ENCODE peak calls at places on chromosomes 12 and 14, in five cellular contexts. T is heart right ventricle, S is AG04450, K is astrocyte, B is RWPE2. P is an unnamed sample.

GRCh38 chr12:104600790-104601739 is 144.3 kb downstream of the CHST11 start:
- DNase-seq in B (no peak), T (no peak), S (no peak), K (no peak), P (no peak)

GRCh38 chr12:4288296-4289019 is 14.9 kb downstream of the CCND2 start:
- DNase-seq in T (no peak), K (no peak), S (no peak), B (no peak), P (no peak)

GRCh38 chr12:117100251-117100650 is 1.0 kb upstream of the TESC start:
- DNase-seq in S (no peak), K (no peak), B (no peak), T (no peak), P (no peak)

GRCh38 chr14:40122978-40123648 is 690.9 kb upstream of the FBXO33 start:
- DNase-seq in B (no peak), T (no peak), K (peak), S (no peak), P (no peak)

GRCh38 chr12:91991397-91992187 is 154.1 kb downstream of the BTG1 start:
- DNase-seq in S (no peak), B (no peak), T (no peak), K (peak), P (no peak)

GRCh38 chr14:98259881-98260280 is 1012.1 kb downstream of the BCL11B start:
- DNase-seq in K (peak), S (no peak), B (no peak), T (no peak), P (no peak)

GRCh38 chr14:31449971-31450610 is 7.2 kb downstream of the DTD2 start:
- DNase-seq in S (no peak), K (peak), B (no peak), T (no peak), P (peak)

GRCh38 chr12:40692617-40693502 is 621 bp downstream of the CNTN1 start:
- DNase-seq in K (no peak), T (no peak), S (no peak), B (peak), P (no peak)

GRCh38 chr14:79500489-79500888 is 710.8 kb downstream of the DIO2 start:
- DNase-seq in T (no peak), B (no peak), S (no peak), K (no peak), P (no peak)

DNA sequence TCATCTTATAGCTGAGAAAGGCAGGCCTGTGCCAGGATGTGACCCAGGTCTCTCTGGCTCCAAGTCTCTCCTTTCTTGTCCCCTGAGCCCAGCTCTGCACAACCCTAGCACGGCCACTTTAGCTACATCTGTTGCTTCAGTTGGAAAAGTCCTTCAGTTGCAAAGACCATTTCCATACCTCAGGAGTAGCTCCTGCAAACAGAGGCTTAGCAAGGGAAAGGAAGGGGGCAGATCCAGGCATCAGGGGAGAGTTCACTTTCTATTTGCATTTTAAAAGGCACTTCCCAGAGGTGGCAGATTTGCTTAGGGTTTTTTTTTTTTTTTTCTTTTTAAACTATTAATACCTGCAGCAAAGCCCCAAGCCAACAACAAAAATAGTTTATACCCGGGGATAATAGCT is 3.0 kb upstream of the PITPNM2 start:
- DNase-seq in T (no peak), B (no peak), S (no peak), K (no peak), P (no peak)
- H3K27ac ChIP-seq in T (no peak), B (no peak), S (no peak), K (no peak), P (no peak)

GRCh38 chr12:122982494-122982850 is 2.0 kb downstream of the ARL6IP4 start:
- DNase-seq in B (no peak), T (no peak), S (no peak), K (no peak), P (no peak)

GRCh38 chr12:122985590-122986257 is 5.2 kb downstream of the ARL6IP4 start:
- DNase-seq in B (no peak), S (no peak), T (no peak), K (no peak), P (no peak)

GRCh38 chr12:122982963-122983788 is 2.7 kb downstream of the ARL6IP4 start:
- DNase-seq in B (peak), K (no peak), S (no peak), T (no peak), P (no peak)

GRCh38 chr12:122984612-122985358 is 4.3 kb downstream of the ARL6IP4 start:
- DNase-seq in B (no peak), T (no peak), K (no peak), S (no peak), P (no peak)

DNA sequence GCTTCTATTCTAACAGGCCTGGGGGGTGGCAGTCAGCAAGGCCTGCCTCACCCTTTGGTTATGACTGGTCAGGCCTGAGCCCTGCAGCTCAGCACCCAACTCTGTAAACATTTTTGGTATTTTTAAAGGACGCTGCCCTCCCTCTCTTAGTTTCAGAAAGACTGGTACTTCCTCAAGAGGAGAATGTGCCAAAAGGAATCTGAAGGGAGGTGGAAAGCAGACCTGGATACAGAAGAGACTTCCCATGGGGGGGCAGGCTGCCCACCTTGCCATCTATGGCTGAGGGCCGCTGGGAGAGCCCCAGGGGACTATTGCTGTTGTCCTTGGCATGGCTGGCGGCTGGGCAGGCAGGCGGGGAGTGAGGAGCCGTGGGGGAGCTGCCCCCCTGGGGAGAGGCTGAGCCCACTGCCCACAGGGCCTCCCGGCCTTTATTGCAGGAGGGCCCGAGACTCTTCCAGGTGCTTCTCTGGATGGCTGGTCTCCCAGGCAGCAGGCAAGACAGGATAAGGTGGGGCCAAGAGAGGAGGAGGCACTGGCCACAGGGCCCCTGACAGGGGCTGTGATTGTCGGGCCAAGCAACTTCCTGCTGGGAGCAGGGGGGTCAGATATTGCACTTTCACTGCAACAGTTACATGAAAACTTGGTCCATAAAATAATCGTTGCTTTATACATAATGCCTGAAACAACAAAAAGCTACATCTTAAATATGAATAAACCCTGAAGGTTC is 3.5 kb downstream of the ARL6IP4 start:
- DNase-seq in S (no peak), B (no peak), T (no peak), K (no peak), P (no peak)
- H3K27ac ChIP-seq in S (peak), B (peak), T (peak), K (no peak), P (peak)

DNA sequence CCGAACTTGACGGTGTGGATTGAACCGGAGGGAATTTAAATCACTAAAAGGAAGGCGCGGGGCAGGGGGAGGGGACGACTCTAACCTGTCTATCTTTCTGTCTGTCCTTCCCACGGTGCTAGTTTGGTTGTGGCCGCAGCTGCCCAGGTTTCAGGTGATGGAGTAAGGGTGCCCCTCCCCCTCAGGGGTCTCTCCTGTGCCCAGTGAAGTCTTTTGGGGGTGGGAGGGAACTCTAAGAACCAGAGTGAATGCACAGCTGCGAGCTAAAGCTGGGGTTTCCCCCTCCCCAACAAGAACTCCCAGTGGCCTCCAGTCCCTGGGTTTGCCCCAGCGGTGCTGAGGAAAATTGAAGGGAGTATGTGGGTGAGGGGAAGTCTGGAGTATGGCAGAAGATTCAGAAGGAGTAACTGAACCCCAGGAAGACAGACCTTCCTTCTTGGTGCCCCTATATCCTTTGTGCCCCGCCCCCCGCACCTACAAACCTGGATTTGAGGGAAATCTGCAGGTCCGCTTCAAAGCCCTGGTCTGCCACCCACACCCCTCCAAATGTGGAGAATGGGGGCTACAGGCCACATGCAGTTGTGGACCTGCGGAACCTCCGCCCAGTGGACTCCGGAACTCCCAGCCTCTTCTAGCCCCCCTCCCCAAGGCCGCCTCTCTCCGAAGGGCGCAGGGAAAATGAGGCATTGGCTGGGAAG is 3.6 kb upstream of the HOXC9 start:
- DNase-seq in S (no peak), T (no peak), K (no peak), B (no peak), P (no peak)
- H3K27ac ChIP-seq in S (no peak), T (no peak), K (no peak), B (peak), P (peak)

DNA sequence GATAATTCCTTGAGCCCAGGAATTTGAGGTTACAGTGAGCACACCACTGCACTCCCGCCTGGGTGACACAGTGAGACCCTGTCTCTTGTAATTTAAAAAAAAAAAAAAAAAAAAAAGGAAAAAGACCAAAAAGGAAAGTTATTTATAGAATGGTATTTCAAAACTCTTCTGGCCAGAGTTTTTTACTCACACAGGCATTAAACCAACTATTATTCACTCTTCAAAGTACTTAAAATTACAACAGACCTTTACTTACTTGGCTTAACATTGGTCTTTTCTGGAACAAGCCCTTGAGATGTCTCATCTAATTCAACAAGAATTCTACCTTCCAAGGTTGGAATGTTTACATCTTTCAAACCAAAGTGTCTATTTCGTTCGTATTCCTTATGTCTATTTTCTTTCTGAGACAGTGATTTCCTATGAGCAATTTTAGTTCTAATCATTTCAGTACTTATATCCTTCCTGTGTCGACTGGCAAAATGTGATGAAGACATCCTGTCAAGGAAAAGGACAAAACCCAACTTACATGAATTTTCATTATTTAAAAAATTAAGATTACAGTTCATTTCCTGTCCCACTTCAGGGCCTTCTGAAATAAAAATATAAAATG is 2.6 kb downstream of the DLGAP5 start:
- DNase-seq in T (no peak), B (no peak), S (no peak), K (peak), P (no peak)
- H3K27ac ChIP-seq in T (no peak), B (no peak), S (no peak), K (no peak), P (no peak)

DNA sequence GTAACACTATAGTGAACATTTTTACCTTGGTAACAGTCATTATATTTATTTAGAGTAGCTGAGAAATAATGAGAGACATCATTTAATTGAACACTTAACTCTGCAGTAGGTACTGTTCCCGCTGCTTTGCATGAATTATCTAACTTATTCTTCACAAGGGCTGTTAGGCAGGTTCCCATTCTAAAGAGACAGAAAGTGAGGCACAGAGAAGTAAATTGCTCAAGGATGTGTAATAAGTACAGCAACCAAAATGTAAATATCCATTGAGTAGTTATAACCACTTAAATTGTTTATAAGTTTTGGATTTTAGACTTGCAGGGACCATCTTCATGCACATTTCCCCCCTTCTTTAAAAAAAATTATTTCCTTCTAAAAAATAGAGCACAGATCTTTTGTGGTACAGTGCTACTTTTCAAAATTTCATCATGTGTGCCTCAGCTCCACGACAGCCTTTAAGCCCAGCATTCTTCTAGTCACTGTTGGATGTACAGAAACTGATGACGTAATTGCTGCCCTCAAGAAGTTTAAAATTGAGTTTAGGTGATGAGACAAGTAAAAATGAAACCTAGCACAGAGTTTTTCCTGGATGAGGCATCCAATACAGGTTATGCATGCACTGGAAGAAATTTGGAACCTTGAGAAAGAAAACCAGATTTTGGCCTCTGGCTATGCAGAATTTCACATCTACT is 6.0 kb upstream of the MANSC4 start:
- DNase-seq in K (peak), T (no peak), B (no peak), S (peak), P (peak)
- H3K27ac ChIP-seq in K (peak), T (no peak), B (peak), S (peak), P (no peak)

P was measured in Panc1.